ENCODE peak calls at places on chromosomes 3 and 15, in nine cellular contexts. T, K, B, V, Z, F, H, Y and Q are unnamed samples.

GRCh38 chr15:71252036-71252898 is 137.0 kb downstream of the THSD4 start:
- DNase-seq in T (peak; percentile 65), V (no peak), Z (no peak), K (peak; percentile 83), H (no peak), Y (peak; percentile 63), F (no peak), B (peak; percentile 98), Q (peak; percentile 28)

GRCh38 chr3:177050466-177051237 is 146.6 kb downstream of the TBL1XR1 start:
- DNase-seq in V (no peak), H (no peak), T (peak; percentile 56), K (peak; percentile 25), F (no peak), Z (no peak), Y (peak; percentile 73), B (no peak), Q (peak; percentile 59)

GRCh38 chr3:111081008-111081545 is 9.5 kb downstream of the NECTIN3 start:
- DNase-seq in Z (no peak), T (no peak), F (no peak), V (no peak), B (peak; percentile 75), H (no peak), Y (peak; percentile 42), K (no peak), Q (no peak)

GRCh38 chr3:73719877-73720276 is 95.1 kb upstream of the PDZRN3 start:
- DNase-seq in T (peak; percentile 20), H (no peak), Z (no peak), V (no peak), F (no peak), Y (peak; percentile 75), K (no peak), B (no peak), Q (no peak)

GRCh38 chr3:10553586-10554235 is 48.3 kb upstream of the ATP2B2 start:
- DNase-seq in V (no peak), K (peak; percentile 11), F (no peak), Y (peak; percentile 3), B (peak; percentile 50), H (peak; percentile 22), Z (no peak), T (no peak), Q (no peak)

GRCh38 chr15:44033894-44034293 is 161.2 kb downstream of the FRMD5 start:
- DNase-seq in H (no peak), Z (no peak), B (no peak), K (peak; percentile 71), T (peak; percentile 27), V (no peak), Y (peak; percentile 68), F (no peak), Q (no peak)

GRCh38 chr3:188137062-188137461 is 16.9 kb upstream of the LPP start:
- DNase-seq in V (no peak), T (no peak), F (no peak), Y (no peak), K (no peak), B (no peak), Z (no peak), H (no peak), Q (no peak)

GRCh38 chr15:57382222-57382621 is 5.9 kb downstream of the CGNL1 start:
- DNase-seq in H (no peak), T (no peak), Y (no peak), V (no peak), B (no peak), Z (no peak), K (no peak), F (no peak), Q (no peak)

GRCh38 chr15:90209591-90209990 is 8.5 kb downstream of the SEMA4B start:
- DNase-seq in T (no peak), B (no peak), F (no peak), H (no peak), V (peak; percentile 41), Y (no peak), Z (no peak), K (no peak), Q (no peak)

GRCh38 chr3:192864943-192865342 is 52.7 kb downstream of the MB21D2 start:
- DNase-seq in H (no peak), Y (peak; percentile 62), Z (no peak), T (no peak), V (no peak), F (no peak), K (no peak), B (no peak), Q (no peak)

GRCh38 chr3:142275856-142276255 is 50.5 kb upstream of the GK5 start:
- DNase-seq in T (peak; percentile 55), Z (no peak), F (no peak), V (no peak), Y (peak; percentile 97), B (no peak), H (no peak), K (peak; percentile 59), Q (no peak)

GRCh38 chr15:77630064-77630463 is 2.6 kb downstream of the LINGO1 start:
- DNase-seq in F (no peak), Z (no peak), T (no peak), H (no peak), V (no peak), Y (no peak), B (no peak), K (no peak), Q (no peak)

GRCh38 chr3:169149349-169149890 is 514.1 kb downstream of the MECOM start:
- DNase-seq in F (peak; percentile 54), Y (peak; percentile 91), V (peak; percentile 84), K (peak; percentile 67), Z (peak; percentile 80), T (peak; percentile 90), H (peak; percentile 87), B (peak; percentile 93), Q (peak; percentile 87)

GRCh38 chr15:33091983-33092688 is 102.4 kb downstream of the FMN1 start:
- DNase-seq in V (no peak), B (no peak), K (no peak), Z (no peak), H (no peak), T (no peak), Y (no peak), F (no peak), Q (no peak)

GRCh38 chr15:63870043-63870394 is 36.3 kb upstream of the HERC1 start:
- DNase-seq in F (no peak), K (no peak), Y (no peak), T (no peak), Z (no peak), H (no peak), V (no peak), B (no peak), Q (no peak)

GRCh38 chr15:72968531-72968922 is 83.7 kb upstream of the NEO1 start:
- DNase-seq in K (peak; percentile 48), T (peak; percentile 22), V (no peak), F (no peak), H (no peak), Z (no peak), Y (peak; percentile 20), B (no peak), Q (peak; percentile 0)

GRCh38 chr3:146975476-146975875 is 370.3 kb upstream of the PLSCR5 start:
- DNase-seq in T (no peak), Y (no peak), Z (no peak), H (no peak), V (no peak), K (no peak), B (no peak), F (no peak), Q (peak; percentile 27)

GRCh38 chr3:129360224-129360623 is 68.2 kb downstream of the EFCAB12 start:
- DNase-seq in K (no peak), V (no peak), F (no peak), Y (no peak), B (no peak), Z (no peak), H (no peak), T (no peak), Q (peak; percentile 29)

GRCh38 chr3:132256984-132257383 is 60.2 kb upstream of the ACP3 start:
- DNase-seq in Y (peak; percentile 80), T (peak; percentile 78), B (peak; percentile 74), V (no peak), Z (no peak), F (no peak), K (peak; percentile 20), H (no peak), Q (peak; percentile 60)

GRCh38 chr15:91853501-91853967 is at the start of gene SLCO3A1:
- DNase-seq in V (peak; percentile 63), B (peak; percentile 80), H (peak; percentile 91), F (peak; percentile 75), T (peak; percentile 70), K (no peak), Y (peak; percentile 49), Z (no peak), Q (peak; percentile 82)

GRCh38 chr15:42155546-42156265 is 730 bp downstream of the PLA2G4F start:
- DNase-seq in V (no peak), T (peak; percentile 57), K (no peak), F (no peak), Z (no peak), Y (no peak), B (peak; percentile 85), H (peak; percentile 46), Q (peak; percentile 45)

GRCh38 chr15:27847775-27848710 is 251.1 kb downstream of the OCA2 start:
- DNase-seq in T (no peak), F (no peak), V (no peak), K (no peak), Z (no peak), H (peak; percentile 41), B (peak; percentile 33), Y (no peak), Q (peak; percentile 27)

GRCh38 chr15:31554261-31554660 is 227.6 kb downstream of the KLF13 start:
- DNase-seq in K (peak; percentile 72), H (peak; percentile 45), T (no peak), Y (peak; percentile 89), Z (no peak), F (no peak), B (no peak), V (no peak), Q (no peak)